ENCODE peak calls at places on chromosomes 12 and 14, in four cellular contexts. F, B, Q and S are unnamed samples.
A peak's percentile ranks its signal among the peaks of the same experiment; 100 is the strongest.

GRCh38 chr14:99273025-99273723 is 1.2 kb upstream of the BCL11B start:
- DNase-seq in Q (no peak), B (peak; percentile 84), F (no peak), S (no peak)

GRCh38 chr14:91509083-91509877 is 830 bp downstream of the PPP4R3A start:
- DNase-seq in Q (peak; percentile 20), B (peak; percentile 37), F (no peak), S (no peak)

GRCh38 chr14:104785708-104786080 is 9.9 kb downstream of the AKT1 start:
- DNase-seq in Q (no peak), F (no peak), B (no peak), S (no peak)

GRCh38 chr14:94129111-94129757 is at the start of gene IFI27L2:
- DNase-seq in B (peak; percentile 95), Q (peak; percentile 17), F (peak; percentile 73), S (peak; percentile 80)

GRCh38 chr14:26934151-26934550 is 336.3 kb upstream of the NOVA1 start:
- DNase-seq in B (no peak), F (no peak), Q (no peak), S (no peak)

GRCh38 chr14:85471744-85472143 is 58.2 kb upstream of the FLRT2 start:
- DNase-seq in F (peak; percentile 94), Q (peak; percentile 1), B (no peak), S (no peak)

GRCh38 chr12:47097276-47097896 is 17.6 kb upstream of the AMIGO2 start:
- DNase-seq in F (peak; percentile 62), Q (no peak), B (no peak), S (no peak)

GRCh38 chr12:19744760-19745218 is 305.5 kb downstream of the AEBP2 start:
- DNase-seq in Q (no peak), B (no peak), F (peak; percentile 84), S (no peak)

GRCh38 chr12:4824415-4824814 is 85.3 kb upstream of the KCNA1 start:
- DNase-seq in B (no peak), F (peak; percentile 74), Q (peak; percentile 62), S (no peak)

GRCh38 chr12:65497645-65498044 is 219.2 kb downstream of the MSRB3 start:
- DNase-seq in Q (no peak), F (no peak), B (no peak), S (no peak)

GRCh38 chr12:96177013-96177412 is 17.2 kb upstream of the ELK3 start:
- DNase-seq in Q (peak; percentile 10), B (no peak), F (peak; percentile 82), S (no peak)

GRCh38 chr12:85550924-85551323 is 270.9 kb downstream of the ALX1 start:
- DNase-seq in B (peak; percentile 37), Q (no peak), F (no peak), S (no peak)

GRCh38 chr12:88242161-88242925 is 100.2 kb downstream of the TMTC3 start:
- DNase-seq in B (no peak), Q (no peak), F (peak; percentile 99), S (no peak)

DNA sequence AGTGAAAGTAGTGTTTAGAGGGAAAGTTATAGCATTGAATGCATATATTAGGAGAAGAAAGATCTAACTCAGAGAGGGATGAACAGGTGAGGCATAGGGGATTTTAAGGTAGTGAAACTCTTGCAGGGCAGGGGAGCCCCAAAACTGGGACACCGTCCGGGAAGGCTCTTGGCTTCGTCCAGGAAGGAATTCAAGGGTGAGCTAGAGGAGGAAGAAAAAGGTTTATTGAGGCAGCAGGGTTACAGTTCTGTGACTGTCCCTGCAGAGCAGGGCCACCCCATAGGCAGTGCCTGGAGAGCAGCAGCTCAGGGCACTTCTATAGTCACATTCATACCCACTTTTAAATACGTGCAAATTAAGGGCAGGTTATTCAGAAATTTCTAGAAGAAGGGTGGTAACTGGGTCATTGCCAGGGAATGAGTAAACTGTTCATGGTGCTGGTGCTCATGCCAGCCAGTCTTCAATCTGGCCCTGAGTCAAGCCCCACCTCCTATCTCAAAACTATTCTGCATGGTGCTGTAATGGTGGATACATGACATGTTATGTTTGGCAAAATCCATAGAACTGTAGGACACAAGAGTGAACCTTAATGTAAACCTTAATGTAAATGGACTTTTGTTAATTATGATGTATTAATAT is 1.2 kb upstream of the OAS1 start:
- DNase-seq in F (no peak), Q (no peak), B (no peak), S (no peak)
- H2AFZ ChIP-seq in F (no peak overlapping the region), Q (no peak overlapping the region), B (no peak overlapping the region), S (no peak overlapping the region)

DNA sequence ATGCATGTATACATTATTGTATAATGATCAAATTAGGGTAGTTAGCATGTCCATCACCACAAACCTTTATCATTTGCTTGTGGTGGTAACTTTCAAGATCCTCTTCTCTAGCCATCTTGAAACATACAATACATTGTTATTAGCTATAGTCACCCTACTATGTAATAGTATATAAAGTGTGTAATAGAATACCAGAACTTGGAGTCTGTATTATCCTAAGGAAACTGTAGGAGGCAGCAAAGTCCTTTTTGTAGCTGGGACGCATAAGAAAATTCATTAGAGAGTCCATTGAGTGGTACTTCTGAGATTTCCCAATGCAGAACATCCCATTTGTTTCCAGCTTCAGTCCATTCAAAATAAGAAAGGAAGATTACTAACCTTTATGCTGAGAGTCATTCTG is 325.9 kb upstream of the LRFN5 start:
- DNase-seq in Q (peak; percentile 58), B (no peak), F (no peak), S (no peak)
- H4K8ac ChIP-seq in Q (no peak overlapping the region), B (no peak overlapping the region), F (no peak overlapping the region), S (no peak overlapping the region)

GRCh38 chr14:35045798-35046047 is 349 bp upstream of the FAM177A1 start:
- DNase-seq in F (no peak), B (no peak), Q (no peak), S (no peak)

GRCh38 chr14:35047961-35048513 is 2.0 kb downstream of the FAM177A1 start:
- DNase-seq in F (no peak), Q (no peak), B (no peak), S (no peak)

GRCh38 chr14:35044939-35045797 is 904 bp upstream of the FAM177A1 start:
- DNase-seq in Q (peak; percentile 90), B (no peak), F (peak; percentile 62), S (no peak)

GRCh38 chr14:35046048-35046750 is at the start of gene FAM177A1:
- DNase-seq in Q (peak; percentile 99), B (peak; percentile 99), F (peak; percentile 94), S (peak; percentile 93)

DNA sequence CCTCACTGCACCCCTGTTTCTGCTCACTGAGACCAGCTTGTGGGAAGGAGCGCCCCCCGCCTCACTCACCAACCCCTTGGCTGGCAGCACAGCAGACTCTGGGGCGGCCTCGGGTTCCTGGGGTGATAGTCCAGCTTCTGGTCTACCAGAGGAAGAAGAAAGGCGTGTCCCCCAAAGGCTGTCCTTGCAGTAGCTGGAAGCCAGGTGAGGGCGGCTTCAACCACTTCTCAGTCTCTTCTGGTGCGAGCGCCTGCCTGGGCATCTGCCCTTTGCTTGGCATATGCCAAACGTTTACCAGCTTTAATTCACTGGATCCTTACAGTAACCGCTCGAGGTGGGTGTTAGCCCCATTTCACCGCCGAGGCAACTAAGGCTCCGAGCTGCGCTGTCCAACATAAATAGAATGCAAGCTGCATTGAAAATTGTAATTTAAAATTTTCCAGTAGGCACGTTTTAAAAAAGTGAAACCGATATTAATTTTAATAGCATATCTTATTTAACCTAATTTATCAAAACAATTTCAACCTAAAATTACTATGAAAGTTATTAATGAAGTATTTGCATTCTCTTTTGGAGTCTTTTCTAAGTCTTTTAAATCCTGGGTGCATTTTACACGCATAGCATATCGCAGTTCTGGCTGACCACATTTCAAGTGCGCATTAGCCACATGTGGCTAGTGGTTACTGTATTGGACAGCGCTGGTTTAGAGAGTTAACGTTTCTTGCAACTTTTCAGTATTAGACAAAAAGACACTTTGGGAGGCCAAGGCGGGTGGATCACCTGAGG is 872 bp downstream of the FAM177A1 start:
- DNase-seq in Q (peak; percentile 33), F (peak; percentile 4), B (no peak), S (no peak)
- H3K23ac ChIP-seq in Q (no peak overlapping the region), F (peak overlapping the region; percentile 71), B (no peak overlapping the region), S (peak overlapping the region; percentile 80)

GRCh38 chr14:37844614-37845013 is 249.2 kb downstream of the TTC6 start:
- DNase-seq in B (no peak), F (no peak), Q (no peak), S (no peak)
- H2AFZ ChIP-seq in B (no peak overlapping the region), F (no peak overlapping the region), Q (no peak overlapping the region), S (no peak overlapping the region)

GRCh38 chr12:111320233-111321050 is 48.5 kb downstream of the PHETA1 start:
- DNase-seq in Q (no peak), F (no peak), B (no peak), S (no peak)
- H4K8ac ChIP-seq in Q (no peak overlapping the region), F (no peak overlapping the region), B (no peak overlapping the region), S (peak overlapping the region; percentile 43)

GRCh38 chr12:6925239-6925542 is 2.6 kb upstream of the ATN1 start:
- DNase-seq in B (no peak), Q (no peak), F (no peak), S (no peak)
- H3K23ac ChIP-seq in B (no peak overlapping the region), Q (no peak overlapping the region), F (peak overlapping the region; percentile 92), S (no peak overlapping the region)

GRCh38 chr12:93031028-93031427 is 101.9 kb upstream of the EEA1 start:
- DNase-seq in B (no peak), Q (no peak), F (no peak), S (no peak)

GRCh38 chr12:93032748-93033147 is 103.7 kb upstream of the EEA1 start:
- DNase-seq in Q (no peak), B (no peak), F (peak; percentile 63), S (no peak)

GRCh38 chr12:93033948-93034347 is 104.9 kb upstream of the EEA1 start:
- DNase-seq in Q (no peak), F (no peak), B (no peak), S (no peak)

GRCh38 chr12:93025145-93026103 is 96.3 kb upstream of the EEA1 start:
- DNase-seq in B (no peak), F (peak; percentile 75), Q (peak; percentile 60), S (no peak)

GRCh38 chr12:93029091-93029490 is 100.0 kb upstream of the EEA1 start:
- DNase-seq in B (no peak), Q (no peak), F (no peak), S (no peak)
- H2AFZ ChIP-seq in B (no peak overlapping the region), Q (no peak overlapping the region), F (peak overlapping the region; percentile 43), S (no peak overlapping the region)

DNA sequence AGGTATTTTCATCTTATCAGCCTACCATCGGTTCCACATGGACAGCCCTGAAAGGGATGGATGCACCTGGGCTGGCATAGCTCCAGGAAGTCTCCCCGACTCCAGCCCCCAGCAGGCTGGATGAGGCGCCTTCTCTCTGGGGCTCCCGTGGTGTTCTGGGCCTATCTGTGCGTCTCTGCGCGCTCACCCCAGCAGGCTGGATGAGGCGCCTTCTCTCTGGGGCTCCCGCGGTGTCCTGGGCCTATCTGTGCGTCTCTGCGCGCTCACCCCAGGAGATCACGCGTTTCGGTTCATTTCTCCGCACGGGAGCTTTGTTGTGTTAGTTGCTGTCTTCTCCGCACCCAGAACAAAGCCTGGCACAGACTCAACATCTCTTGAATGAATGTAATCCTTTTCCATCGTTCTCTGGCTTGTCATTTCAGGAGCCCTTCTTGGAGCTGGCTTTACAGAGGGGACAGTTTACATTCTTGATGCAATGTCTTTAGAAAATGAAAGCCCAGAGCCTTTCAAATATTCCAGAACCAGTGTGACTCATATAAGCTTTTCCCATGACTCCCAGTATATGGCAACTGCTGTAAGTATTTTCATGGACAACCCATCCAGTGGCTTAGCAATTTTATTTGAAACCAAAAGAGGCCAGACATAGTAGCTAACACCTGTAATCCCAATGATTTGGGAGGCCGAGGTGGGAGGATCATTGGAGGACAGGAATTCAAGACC is 40.3 kb downstream of the CFAP251 start:
- DNase-seq in F (peak; percentile 78), B (no peak), Q (no peak), S (no peak)
- H4K8ac ChIP-seq in F (peak overlapping the region; percentile 57), B (no peak overlapping the region), Q (no peak overlapping the region), S (no peak overlapping the region)

GRCh38 chr14:88562532-88562830 is 356 bp upstream of the ZC3H14 start:
- DNase-seq in Q (no peak), F (no peak), B (no peak), S (no peak)
- H3K23ac ChIP-seq in Q (no peak overlapping the region), F (peak overlapping the region; percentile 1), B (no peak overlapping the region), S (no peak overlapping the region)